ENCODE peak calls at places on chromosomes 12 and 14, in eight cellular contexts. P, S, Y, Z, A, M, L and D are unnamed samples.
A peak's percentile ranks its signal among the peaks of the same experiment; 100 is the strongest.

GRCh38 chr14:48690349-48690748 is 895.8 kb downstream of the RPS29 start:
- DNase-seq in A (no peak), M (no peak), Z (no peak), L (no peak), Y (no peak), P (no peak), S (no peak), D (no peak)

GRCh38 chr12:54033106-54033979 is 493 bp downstream of the HOXC5 start:
- DNase-seq in M (no peak), A (no peak), Y (no peak), L (no peak), S (peak; percentile 84), P (peak; percentile 54), Z (peak; percentile 78), D (no peak)

GRCh38 chr14:89420502-89420901 is 3.5 kb upstream of the FOXN3 start:
- DNase-seq in Y (no peak), M (no peak), S (no peak), P (no peak), Z (no peak), L (no peak), A (no peak), D (no peak)

GRCh38 chr14:100776681-100777365 is 49.1 kb upstream of the MEG3 start:
- DNase-seq in S (peak; percentile 65), L (no peak), P (peak; percentile 14), A (no peak), M (no peak), Y (no peak), Z (no peak), D (no peak)

GRCh38 chr12:15545329-15545728 is 223.0 kb downstream of the PTPRO start:
- DNase-seq in A (no peak), P (no peak), M (no peak), Z (no peak), S (no peak), L (no peak), Y (no peak), D (no peak)

GRCh38 chr14:74599946-74600345 is 12.1 kb downstream of the LTBP2 start:
- DNase-seq in P (no peak), Z (no peak), S (no peak), A (no peak), Y (no peak), M (no peak), L (no peak), D (no peak)

GRCh38 chr14:105839425-105840265 is 313.3 kb downstream of the TMEM121 start:
- DNase-seq in L (no peak), P (no peak), M (no peak), A (no peak), Y (no peak), Z (no peak), S (no peak), D (no peak)

GRCh38 chr14:89214221-89214965 is 202.6 kb downstream of the FOXN3 start:
- DNase-seq in P (peak; percentile 96), L (no peak), A (peak; percentile 16), S (peak; percentile 86), Z (no peak), Y (peak; percentile 73), M (peak; percentile 19), D (no peak)

GRCh38 chr14:33812596-33812995 is 138.3 kb downstream of the EGLN3 start:
- DNase-seq in S (no peak), P (no peak), Y (no peak), Z (no peak), L (no peak), A (no peak), M (no peak), D (no peak)

GRCh38 chr12:112928978-112929377 is 9.3 kb upstream of the OAS3 start:
- DNase-seq in Y (no peak), Z (peak; percentile 68), M (no peak), P (no peak), S (no peak), A (no peak), L (no peak), D (no peak)

GRCh38 chr12:104473374-104473983 is 16.7 kb downstream of the CHST11 start:
- DNase-seq in L (no peak), Y (no peak), A (no peak), P (no peak), Z (no peak), S (no peak), M (no peak), D (no peak)

GRCh38 chr14:100239840-100240724 is 1.1 kb downstream of the YY1 start:
- DNase-seq in L (no peak), P (peak; percentile 89), Z (peak; percentile 91), M (peak; percentile 98), Y (peak; percentile 85), A (peak; percentile 89), S (peak; percentile 93), D (peak; percentile 80)

GRCh38 chr12:122471324-122472226 is 29.2 kb downstream of the ZCCHC8 start:
- DNase-seq in M (peak; percentile 86), L (peak; percentile 54), A (peak; percentile 87), Y (no peak), Z (no peak), P (peak; percentile 22), S (no peak), D (peak; percentile 57)

GRCh38 chr14:73850940-73851339 is 691 bp upstream of the PTGR2 start:
- DNase-seq in M (peak; percentile 15), L (no peak), Y (no peak), S (no peak), Z (no peak), P (no peak), A (no peak), D (no peak)

GRCh38 chr14:71320734-71321555 is 413.7 kb downstream of the PCNX1 start:
- DNase-seq in M (peak; percentile 71), A (peak; percentile 63), S (peak; percentile 82), L (no peak), Y (peak; percentile 57), P (peak; percentile 73), Z (peak; percentile 81), D (no peak)

GRCh38 chr14:26394114-26394855 is 203.5 kb downstream of the NOVA1 start:
- DNase-seq in M (peak; percentile 64), Y (no peak), Z (peak; percentile 62), A (peak; percentile 54), S (no peak), L (no peak), P (peak; percentile 34), D (no peak)

DNA sequence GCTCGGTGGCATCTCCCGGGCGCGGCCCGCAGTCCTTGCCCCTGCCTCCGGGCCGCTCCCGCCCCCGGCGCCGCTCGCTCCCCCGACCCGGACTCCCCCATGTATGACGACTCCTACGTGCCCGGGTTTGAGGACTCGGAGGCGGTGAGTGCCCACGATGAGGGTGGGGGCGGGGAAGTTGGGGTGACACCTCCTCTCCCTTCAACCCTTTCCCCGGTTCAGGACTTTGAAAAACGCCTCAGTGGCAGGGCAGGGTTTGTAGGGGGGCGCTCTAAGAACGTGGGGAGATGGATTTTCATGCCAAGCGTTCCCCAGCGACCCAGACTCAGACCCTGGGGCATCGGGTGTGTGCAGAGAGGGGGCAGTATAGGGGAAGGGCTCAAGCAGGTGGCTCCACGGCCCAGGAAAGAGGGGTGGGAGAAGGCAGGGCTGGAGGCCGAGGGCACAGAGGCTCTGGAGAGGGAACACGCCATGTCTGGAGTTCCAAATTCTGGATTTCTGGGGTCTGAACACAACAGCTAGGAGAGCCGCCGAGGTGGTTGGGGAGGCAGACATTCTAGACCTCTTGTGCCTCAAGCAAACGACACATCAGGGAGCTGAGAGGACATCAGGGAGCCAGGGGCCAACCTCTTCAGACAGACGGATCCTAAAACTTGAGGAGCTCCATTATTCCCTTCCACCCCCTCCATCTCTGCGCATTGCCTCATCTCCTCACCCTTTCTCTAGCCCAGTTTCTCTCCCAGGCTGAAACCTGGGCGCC is 715 bp downstream of the CACNB3 start:
- DNase-seq in Y (no peak), S (no peak), M (no peak), L (no peak), A (no peak), Z (no peak), P (no peak), D (no peak)
- TF ChIP-seq CTCF in Y (peak; percentile 33), S (no peak), M (peak; percentile 34), L (no peak), A (peak; percentile 23), Z (peak; percentile 60), P (no peak), D (peak; percentile 17)

DNA sequence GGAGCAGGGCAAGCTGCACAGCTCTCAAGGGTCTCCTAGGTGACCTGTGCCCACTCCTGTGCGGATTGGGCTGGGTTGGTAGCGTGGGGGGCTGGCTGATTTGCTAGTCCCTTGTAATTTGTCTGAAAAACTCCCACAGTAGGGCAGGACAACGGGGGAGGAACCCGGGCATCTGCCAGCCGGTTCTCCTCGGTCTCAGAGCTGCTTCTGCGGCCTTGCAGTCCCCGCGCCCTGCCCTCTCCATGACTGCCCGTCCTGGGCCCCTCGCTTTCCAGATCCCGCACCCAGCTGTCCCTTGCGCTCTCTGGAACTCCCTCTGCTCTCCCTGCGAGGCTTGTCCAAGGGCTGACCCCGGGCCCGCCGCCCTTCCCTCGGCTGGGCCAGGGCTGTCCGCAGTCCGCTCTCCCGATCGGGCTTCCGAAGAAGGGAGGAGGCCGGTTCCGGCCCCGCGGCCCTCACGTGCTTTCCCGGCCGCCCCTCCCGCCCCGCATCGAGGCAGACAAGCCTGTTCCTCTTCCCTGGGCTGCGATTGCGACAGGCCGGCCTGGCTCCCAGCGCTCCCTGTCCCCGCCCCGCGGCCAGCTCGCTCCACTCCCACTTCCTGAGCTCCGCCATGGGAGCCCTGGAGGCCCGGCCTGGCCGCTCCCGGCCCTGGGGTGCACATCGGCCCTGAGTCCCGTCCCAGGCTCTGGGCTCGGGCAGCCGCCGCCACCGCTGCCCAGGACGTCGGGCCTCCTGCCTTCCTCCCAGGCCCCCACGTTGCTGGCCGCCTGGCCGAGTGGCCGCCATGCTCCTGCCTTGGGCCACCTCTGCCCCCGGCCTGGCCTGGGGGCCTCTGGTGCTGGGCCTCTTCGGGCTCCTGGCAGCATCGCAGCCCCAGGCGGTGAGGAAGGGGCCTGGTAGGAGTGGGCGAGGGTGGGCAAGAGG is at the start of gene LTBR:
- DNase-seq in M (peak; percentile 97), S (peak; percentile 99), Y (peak; percentile 98), A (peak; percentile 95), P (peak; percentile 97), L (peak; percentile 41), Z (peak; percentile 92), D (peak; percentile 63)
- TF ChIP-seq CTCF in M (no peak), S (no peak), Y (peak; percentile 20), A (no peak), P (no peak), L (no peak), Z (no peak), D (no peak)

GRCh38 chr12:116799955-116800354 is 61.8 kb downstream of the RNFT2 start:
- DNase-seq in Y (no peak), Z (no peak), M (no peak), P (no peak), S (no peak), A (no peak), L (no peak), D (no peak)
- TF ChIP-seq CTCF in Y (no peak), Z (no peak), M (no peak), P (no peak), S (no peak), A (no peak), L (no peak), D (no peak)

DNA sequence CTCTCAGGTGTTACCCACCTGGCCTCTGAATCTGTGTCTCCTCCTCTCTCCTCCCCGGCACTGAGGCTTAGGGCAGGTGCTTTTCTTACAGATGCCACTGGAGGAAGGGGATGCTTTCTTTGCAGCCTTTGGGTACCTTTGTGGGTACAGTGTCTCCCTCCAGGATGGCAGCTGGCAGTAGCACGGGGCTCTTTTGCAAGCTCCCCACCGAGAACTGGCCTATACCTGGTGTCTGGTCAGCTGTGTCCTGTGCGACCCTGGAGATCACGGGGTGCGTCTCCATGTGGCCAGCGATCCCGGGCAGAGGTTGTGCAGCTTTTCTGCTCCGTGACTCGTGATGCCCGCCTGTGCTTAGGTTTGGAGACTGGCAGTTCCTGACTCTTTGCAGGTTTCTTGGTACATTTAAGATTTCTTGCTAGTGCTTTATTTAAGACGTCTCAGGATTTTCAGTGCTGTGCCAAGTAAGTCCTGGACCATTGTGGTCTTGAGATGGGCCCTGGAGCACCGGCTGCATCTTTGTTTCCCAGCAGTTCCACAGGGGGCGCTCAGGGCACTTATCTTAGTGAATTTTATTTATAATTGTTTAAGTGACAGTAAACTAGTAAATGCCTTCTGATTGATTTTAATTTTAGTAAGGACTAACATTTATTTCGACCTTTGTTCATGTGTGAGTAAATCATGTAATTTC is 68.9 kb downstream of the DDX51 start:
- DNase-seq in S (no peak), Y (no peak), M (no peak), L (no peak), A (no peak), P (no peak), Z (peak; percentile 80), D (no peak)
- TF ChIP-seq CTCF in S (no peak), Y (no peak), M (peak; percentile 36), L (peak; percentile 34), A (no peak), P (no peak), Z (peak; percentile 73), D (no peak)